ENCODE peak calls at places on chromosome 21, in six cellular contexts. V, J, G, S, L and X are unnamed samples.

GRCh38 chr21:39385299-39386145 is 36.6 kb upstream of the HMGN1 start:
- DNase-seq in J (peak; percentile 65), V (peak; percentile 89), L (no peak), S (peak; percentile 90), G (no peak), X (no peak)

GRCh38 chr21:45383111-45383614 is 21.8 kb upstream of the COL18A1 start:
- DNase-seq in S (no peak), J (no peak), V (no peak), L (no peak), G (no peak), X (no peak)

GRCh38 chr21:45580576-45581321 is 38.5 kb upstream of the SLC19A1 start:
- DNase-seq in S (no peak), J (no peak), L (no peak), G (no peak), V (no peak), X (peak; percentile 83)

GRCh38 chr21:15151385-15152103 is 86.7 kb upstream of the NRIP1 start:
- DNase-seq in S (no peak), V (no peak), G (no peak), L (no peak), J (no peak), X (no peak)

GRCh38 chr21:38277501-38278111 is 20.8 kb downstream of the KCNJ15 start:
- DNase-seq in S (peak; percentile 98), G (peak; percentile 33), L (peak; percentile 97), J (peak; percentile 99), V (peak; percentile 99), X (no peak)

GRCh38 chr21:28742527-28742926 is 250.2 kb downstream of the LTN1 start:
- DNase-seq in L (no peak), V (peak; percentile 60), J (peak; percentile 54), G (no peak), S (peak; percentile 81), X (no peak)

GRCh38 chr21:37564924-37565529 is 198.5 kb downstream of the DYRK1A start:
- DNase-seq in L (peak; percentile 10), J (no peak), S (peak; percentile 44), G (no peak), V (peak; percentile 51), X (peak; percentile 27)

GRCh38 chr21:32380940-32381339 is 11.9 kb downstream of the URB1 start:
- DNase-seq in S (no peak), G (no peak), V (no peak), J (no peak), L (no peak), X (no peak)

GRCh38 chr21:42093991-42094417 is 22.9 kb downstream of the UMODL1 start:
- DNase-seq in G (no peak), J (peak; percentile 87), S (peak; percentile 87), L (no peak), V (peak; percentile 90), X (no peak)

GRCh38 chr21:36079010-36079649 is 9.3 kb downstream of the CBR1 start:
- DNase-seq in S (no peak), V (peak; percentile 32), J (no peak), L (no peak), G (no peak), X (no peak)

GRCh38 chr21:27040738-27041137 is 73.8 kb upstream of the ADAMTS5 start:
- DNase-seq in V (no peak), J (peak; percentile 79), G (no peak), S (no peak), L (no peak), X (no peak)

GRCh38 chr21:35989185-35989735 is 71.1 kb downstream of the SETD4 start:
- DNase-seq in V (no peak), L (no peak), G (no peak), J (peak; percentile 20), S (peak; percentile 35), X (no peak)

GRCh38 chr21:17818158-17819113 is 720 bp downstream of the C21orf91 start:
- DNase-seq in V (peak; percentile 34), G (no peak), L (no peak), S (peak; percentile 62), J (peak; percentile 35), X (peak; percentile 85)

GRCh38 chr21:45390121-45390751 is 14.7 kb upstream of the COL18A1 start:
- DNase-seq in L (no peak), S (no peak), G (no peak), J (no peak), V (no peak), X (no peak)

GRCh38 chr21:26461500-26461899 is 111.6 kb downstream of the CYYR1 start:
- DNase-seq in G (no peak), L (no peak), J (peak; percentile 53), S (no peak), V (no peak), X (no peak)

GRCh38 chr21:37366488-37367300 is at the start of gene DYRK1A:
- DNase-seq in J (peak; percentile 99), L (peak; percentile 98), S (peak; percentile 100), G (peak; percentile 90), V (peak; percentile 100), X (peak; percentile 100)

GRCh38 chr21:27817061-27817460 is 850.2 kb upstream of the ADAMTS5 start:
- DNase-seq in V (no peak), L (no peak), J (no peak), S (no peak), G (no peak), X (no peak)

GRCh38 chr21:15732290-15732995 is 2.7 kb downstream of the USP25 start:
- DNase-seq in L (no peak), G (no peak), J (peak; percentile 63), S (peak; percentile 21), V (peak; percentile 66), X (no peak)

GRCh38 chr21:37917612-37918011 is 1.4 kb upstream of the KCNJ6 start:
- DNase-seq in S (peak; percentile 52), G (no peak), V (peak; percentile 54), J (peak; percentile 67), L (no peak), X (no peak)

GRCh38 chr21:29053656-29054055 is 19.8 kb downstream of the CCT8 start:
- DNase-seq in L (no peak), S (peak; percentile 29), G (no peak), V (peak; percentile 24), J (no peak), X (no peak)

GRCh38 chr21:45551316-45551715 is 9.1 kb upstream of the SLC19A1 start:
- DNase-seq in S (peak; percentile 75), J (peak; percentile 83), V (peak; percentile 67), G (peak; percentile 55), L (peak; percentile 73), X (no peak)

GRCh38 chr21:37220433-37220980 is 46.6 kb downstream of the VPS26C start:
- DNase-seq in V (peak; percentile 69), L (no peak), G (peak; percentile 13), S (peak; percentile 70), J (peak; percentile 27), X (no peak)

GRCh38 chr21:45378258-45378966 is 26.6 kb upstream of the COL18A1 start:
- DNase-seq in V (peak; percentile 45), J (no peak), L (peak; percentile 48), S (peak; percentile 82), G (no peak), X (no peak)

GRCh38 chr21:32477424-32477745 is 64.9 kb downstream of the EVA1C start:
- DNase-seq in L (no peak), S (no peak), V (no peak), J (no peak), G (no peak), X (no peak)

GRCh38 chr21:32521736-32522360 is 63.5 kb downstream of the TCP10L start:
- DNase-seq in J (no peak), G (no peak), S (no peak), V (no peak), L (no peak), X (no peak)

GRCh38 chr21:16070207-16070651 is 340.4 kb downstream of the USP25 start:
- DNase-seq in V (no peak), L (no peak), J (no peak), S (peak; percentile 48), G (no peak), X (no peak)

GRCh38 chr21:42534361-42534900 is 20.8 kb downstream of the SLC37A1 start:
- DNase-seq in S (no peak), G (no peak), V (no peak), J (no peak), L (no peak), X (no peak)

GRCh38 chr21:17821121-17821520 is 2.0 kb upstream of the C21orf91 start:
- DNase-seq in L (no peak), J (no peak), G (no peak), S (no peak), V (no peak), X (no peak)

GRCh38 chr21:43619856-43620255 is 39.4 kb downstream of the HSF2BP start:
- DNase-seq in J (no peak), V (no peak), L (no peak), S (peak; percentile 18), G (no peak), X (no peak)
- TF ChIP-seq CTCF in J (peak; percentile 41), V (peak; percentile 25), L (peak; percentile 6), S (peak; percentile 9), G (peak; percentile 18), X (peak; percentile 15)

GRCh38 chr21:34510148-34511142 is 1.6 kb downstream of the KCNE1 start:
- DNase-seq in S (peak; percentile 81), J (peak; percentile 84), V (peak; percentile 89), G (no peak), L (no peak), X (no peak)
- TF ChIP-seq CTCF in S (peak; percentile 90), J (peak; percentile 84), V (peak; percentile 94), G (peak; percentile 73), L (peak; percentile 72), X (peak; percentile 72)

GRCh38 chr21:44298301-44298700 is 1.6 kb upstream of the PFKL start:
- DNase-seq in S (no peak), J (peak; percentile 52), L (no peak), V (peak; percentile 34), G (no peak), X (no peak)
- TF ChIP-seq CTCF in S (peak; percentile 12), J (peak; percentile 49), L (peak; percentile 3), V (peak; percentile 44), G (no peak), X (no peak)

GRCh38 chr21:18840239-18840638 is 436.7 kb upstream of the TMPRSS15 start:
- DNase-seq in V (peak; percentile 52), L (no peak), S (no peak), J (peak; percentile 17), G (no peak), X (no peak)
- TF ChIP-seq CTCF in V (peak; percentile 54), L (peak; percentile 6), S (no peak), J (no peak), G (peak; percentile 36), X (peak; percentile 18)

DNA sequence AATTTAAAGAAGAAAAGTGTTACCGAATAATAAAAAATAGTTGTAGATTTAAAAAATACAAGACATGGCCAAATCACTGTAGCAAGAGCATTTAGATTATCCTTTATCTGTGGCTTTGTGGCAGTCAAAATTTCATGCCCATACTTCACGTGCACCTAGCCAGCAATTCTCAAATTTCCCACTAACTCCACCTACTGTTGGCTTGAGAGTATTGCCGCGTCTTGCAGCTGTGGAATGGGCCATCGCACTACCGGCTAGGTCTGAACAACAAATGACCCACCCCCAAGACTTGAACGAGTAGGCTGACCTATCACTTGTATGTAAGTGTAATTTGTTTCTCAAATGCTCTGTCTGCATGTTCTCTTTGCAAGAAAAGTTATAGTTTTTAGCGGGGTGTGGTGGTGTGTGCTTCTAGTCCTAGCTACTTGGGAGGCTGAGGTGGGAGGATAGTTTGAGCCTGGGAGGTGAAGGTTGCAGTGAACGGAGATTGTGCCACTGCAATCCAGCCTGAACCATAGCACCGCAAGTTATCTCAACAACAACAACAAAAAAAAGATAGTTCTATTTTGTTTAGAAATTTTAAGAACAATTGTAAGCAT is 4.1 kb downstream of the KRTAP13-4 start:
- DNase-seq in S (peak; percentile 12), G (peak; percentile 0), J (peak; percentile 62), V (peak; percentile 51), L (peak; percentile 2), X (no peak)
- TF ChIP-seq CTCF in S (peak; percentile 40), G (peak; percentile 66), J (peak; percentile 85), V (peak; percentile 77), L (peak; percentile 50), X (peak; percentile 78)